ENCODE peak calls at places on chromosomes 3 and 15, in six cellular contexts. O is hypothalamus; J is fibroblast of pulmonary artery; V is neural crest cell; A is NK-92 treated with Interleukin-12 subunit alpha and Interleukin-12 subunit beta, amount 100 ng/mL, for 24 hours; B is activated CD4-positive, alpha-beta T cell treated with anti-CD3 and anti-CD28 coated beads, Interleukin-2, amount 50 U/mL, for 24 hours. E is an unnamed sample.

GRCh38 chr3:141326123-141326522 is 42.2 kb upstream of the ZBTB38 start:
- DNase-seq in O (no peak), J (peak), V (no peak), A (no peak), B (no peak), E (no peak)

GRCh38 chr3:69848113-69848512 is 108.8 kb downstream of the MITF start:
- DNase-seq in O (no peak), J (no peak), V (no peak), A (no peak), B (no peak), E (no peak)

GRCh38 chr15:71189723-71190122 is 74.5 kb downstream of the THSD4 start:
- DNase-seq in O (no peak), J (no peak), V (no peak), A (no peak), B (no peak), E (no peak)

GRCh38 chr3:118970819-118971218 is 63.8 kb downstream of the IGSF11 start:
- DNase-seq in O (peak), J (no peak), V (no peak), A (no peak), B (no peak), E (no peak)

GRCh38 chr15:63234479-63234878 is 42.9 kb upstream of the APH1B start:
- DNase-seq in O (no peak), J (peak), V (no peak), A (no peak), B (no peak), E (no peak)

GRCh38 chr3:56915969-56916586 is 114.3 kb upstream of the ARHGEF3 start:
- DNase-seq in O (no peak), J (no peak), V (no peak), A (peak), B (peak), E (no peak)

GRCh38 chr3:33380653-33381052 is 59.6 kb downstream of the UBP1 start:
- DNase-seq in O (no peak), J (no peak), V (no peak), A (no peak), B (no peak), E (no peak)

GRCh38 chr3:48997714-48998637 is 7.9 kb downstream of the P4HTM start:
- DNase-seq in O (peak), J (no peak), V (peak), A (no peak), B (no peak), E (no peak)

GRCh38 chr3:32681811-32682210 is 3.2 kb upstream of the CNOT10 start:
- DNase-seq in O (no peak), J (no peak), V (no peak), A (no peak), B (no peak), E (no peak)

GRCh38 chr15:89642106-89642505 is 13.2 kb downstream of the KIF7 start:
- DNase-seq in O (no peak), J (no peak), V (no peak), A (no peak), B (no peak), E (no peak)

GRCh38 chr15:62242999-62243398 is 77.9 kb upstream of the C2CD4B start:
- DNase-seq in O (no peak), J (no peak), V (no peak), A (no peak), B (no peak), E (no peak)

GRCh38 chr15:68149059-68149458 is 56.1 kb downstream of the CALML4 start:
- DNase-seq in O (no peak), J (peak), V (no peak), A (no peak), B (no peak), E (no peak)

GRCh38 chr3:194275721-194276120 is 75.4 kb downstream of the CPN2 start:
- DNase-seq in O (no peak), J (no peak), V (no peak), A (no peak), B (no peak), E (no peak)

GRCh38 chr3:75396316-75396802 is 267.8 kb upstream of the FRG2C start:
- DNase-seq in O (no peak), J (no peak), V (no peak), A (no peak), B (no peak), E (no peak)

GRCh38 chr3:24829632-24830229 is 335.1 kb upstream of the THRB start:
- DNase-seq in O (peak), J (no peak), V (peak), A (no peak), B (no peak), E (no peak)

GRCh38 chr15:63858881-63859280 is 25.1 kb upstream of the HERC1 start:
- DNase-seq in O (no peak), J (peak), V (no peak), A (no peak), B (no peak), E (no peak)

GRCh38 chr3:61521229-61521628 is 40.1 kb upstream of the PTPRG start:
- DNase-seq in O (no peak), J (no peak), V (no peak), A (peak), B (no peak), E (no peak)

GRCh38 chr3:120766576-120766975 is 24.0 kb downstream of the GTF2E1 start:
- DNase-seq in O (no peak), J (no peak), V (no peak), A (no peak), B (no peak), E (no peak)

GRCh38 chr3:58072046-58072445 is 63.8 kb downstream of the FLNB start:
- DNase-seq in O (no peak), J (no peak), V (no peak), A (no peak), B (no peak), E (no peak)

GRCh38 chr3:185657211-185657610 is 71.1 kb downstream of the SENP2 start:
- DNase-seq in O (no peak), J (no peak), V (no peak), A (no peak), B (no peak), E (no peak)

GRCh38 chr15:64596701-64597468 is 136.5 kb downstream of the ZNF609 start:
- DNase-seq in O (peak), J (peak), V (peak), A (no peak), B (no peak), E (peak)

GRCh38 chr3:4508048-4508981 is 15.2 kb downstream of the ITPR1 start:
- DNase-seq in O (no peak), J (no peak), V (no peak), A (no peak), B (no peak), E (no peak)

GRCh38 chr3:123723527-123724168 is 138.8 kb upstream of the HACD2 start:
- DNase-seq in O (peak), J (peak), V (peak), A (peak), B (peak), E (peak)

GRCh38 chr3:31077021-31077601 is 182.7 kb upstream of the GADL1 start:
- DNase-seq in O (no peak), J (peak), V (no peak), A (no peak), B (no peak), E (no peak)

GRCh38 chr3:51190827-51191226 is 194.3 kb upstream of the MANF start:
- DNase-seq in O (no peak), J (no peak), V (no peak), A (no peak), B (no peak), E (no peak)

GRCh38 chr3:143712522-143712921 is 135.7 kb downstream of the SLC9A9 start:
- DNase-seq in O (no peak), J (no peak), V (no peak), A (no peak), B (no peak), E (no peak)

GRCh38 chr15:92162657-92163056 is 231.0 kb upstream of the ST8SIA2 start:
- DNase-seq in O (no peak), J (no peak), V (no peak), A (no peak), B (no peak), E (no peak)

E was measured in NT2/D1.